ENCODE peak calls at places on chromosomes 6 and 20, in six cellular contexts. D is naive thymus-derived CD4-positive, alpha-beta T cell; L is hypothalamus; F is KBM-7; I is brain microvascular endothelial cell; W is GM23338. U is an unnamed sample.

GRCh38 chr20:61887694-61888093 is 178.0 kb downstream of the TAF4 start:
- DNase-seq in D (no peak), W (no peak), L (no peak), F (no peak), I (no peak), U (no peak)

GRCh38 chr6:90611996-90612690 is 25.3 kb upstream of the MAP3K7 start:
- DNase-seq in D (no peak), W (peak), F (no peak), L (no peak), I (no peak), U (no peak)

GRCh38 chr6:71248306-71248705 is 40.3 kb upstream of the OGFRL1 start:
- DNase-seq in F (peak), W (peak), I (peak), D (no peak), L (no peak), U (peak)

GRCh38 chr20:17609978-17610377 is 40.1 kb downstream of the DSTN start:
- DNase-seq in D (no peak), I (no peak), L (no peak), F (no peak), W (no peak), U (no peak)

GRCh38 chr6:3804981-3805380 is 44.2 kb upstream of the FAM50B start:
- DNase-seq in W (no peak), D (no peak), L (no peak), F (no peak), I (no peak), U (no peak)

GRCh38 chr6:1080453-1081328 is 231.2 kb upstream of the FOXQ1 start:
- DNase-seq in I (no peak), L (no peak), F (no peak), D (no peak), W (no peak), U (no peak)

GRCh38 chr6:150687508-150687907 is 87.8 kb downstream of the PLEKHG1 start:
- DNase-seq in D (no peak), F (no peak), L (no peak), I (no peak), W (no peak), U (no peak)

GRCh38 chr6:122476131-122476530 is 4.5 kb upstream of the SERINC1 start:
- DNase-seq in I (no peak), D (peak), F (peak), L (no peak), W (peak), U (peak)

GRCh38 chr6:161429921-161430490 is 156.1 kb upstream of the AGPAT4 start:
- DNase-seq in W (no peak), F (no peak), I (no peak), D (no peak), L (no peak), U (peak)

GRCh38 chr6:169824848-169825557 is 73.6 kb downstream of the ERMARD start:
- DNase-seq in W (no peak), F (no peak), D (no peak), I (no peak), L (no peak), U (no peak)

GRCh38 chr6:163984446-163984936 is 570.0 kb downstream of the QKI start:
- DNase-seq in D (no peak), L (no peak), I (peak), W (no peak), F (peak), U (peak)

U was measured in NAMALWA.